ENCODE peak calls at places on chromosomes 5 and 9, in ten cellular contexts. P is stomach; H is natural killer cell; Z is midbrain; U is hypothalamus; M is kidney glomerular epithelial cell; K is activated CD8-positive, alpha-beta T cell treated with anti-CD3 and anti-CD28 coated beads for 36 hours; N is NCI-H1092; O is cardiac fibroblast; I is stimulated activated CD4-positive, alpha-beta T cell treated with anti-CD3 and anti-CD28 coated beads, Interleukin-2, amount 100 ng/mL, for 4 hours. F is an unnamed sample.

GRCh38 chr5:53403758-53404157 is 76.7 kb upstream of the FST start:
- DNase-seq in P (no peak), H (no peak), Z (no peak), U (no peak), M (no peak), K (no peak), N (no peak), O (no peak), I (no peak), F (no peak)

GRCh38 chr5:168477060-168477459 is 9.2 kb upstream of the RARS1 start:
- DNase-seq in P (no peak), H (no peak), Z (no peak), U (no peak), M (no peak), K (no peak), N (no peak), O (peak), I (no peak), F (no peak)

GRCh38 chr5:34042302-34042701 is 711 bp downstream of the C1QTNF3 start:
- DNase-seq in P (no peak), H (no peak), Z (peak), U (peak), M (peak), K (no peak), N (no peak), O (no peak), I (no peak), F (peak)

GRCh38 chr9:98372077-98372812 is 116.8 kb upstream of the TBC1D2 start:
- DNase-seq in P (peak), H (no peak), Z (peak), U (peak), M (no peak), K (no peak), N (no peak), O (no peak), I (no peak), F (no peak)

GRCh38 chr5:71653119-71653518 is 66.0 kb upstream of the CARTPT start:
- DNase-seq in P (no peak), H (no peak), Z (no peak), U (no peak), M (peak), K (no peak), N (no peak), O (no peak), I (no peak), F (peak)

GRCh38 chr5:36689225-36689624 is 82.8 kb downstream of the SLC1A3 start:
- DNase-seq in P (no peak), H (no peak), Z (no peak), U (no peak), M (no peak), K (peak), N (no peak), O (peak), I (no peak), F (peak)

GRCh38 chr9:131096490-131097258 is at the start of gene AIF1L:
- DNase-seq in P (peak), H (no peak), Z (peak), U (peak), M (no peak), K (peak), N (no peak), O (no peak), I (peak), F (peak)

GRCh38 chr9:35960029-35960655 is 2.2 kb upstream of the OR2S2 start:
- DNase-seq in P (no peak), H (no peak), Z (no peak), U (no peak), M (no peak), K (no peak), N (no peak), O (peak), I (no peak), F (peak)

GRCh38 chr9:93829271-93830223 is 125.6 kb downstream of the BARX1 start:
- DNase-seq in P (no peak), H (no peak), Z (no peak), U (no peak), M (no peak), K (no peak), N (no peak), O (no peak), I (no peak), F (no peak)

GRCh38 chr5:104170906-104171305 is 608.3 kb upstream of the NUDT12 start:
- DNase-seq in P (no peak), H (no peak), Z (no peak), U (no peak), M (no peak), K (no peak), N (no peak), O (peak), I (no peak), F (no peak)

GRCh38 chr9:33449715-33450114 is 2.3 kb upstream of the AQP3 start:
- DNase-seq in P (no peak), H (no peak), Z (no peak), U (no peak), M (no peak), K (no peak), N (no peak), O (no peak), I (no peak), F (no peak)

GRCh38 chr9:85178486-85178885 is 509.0 kb downstream of the NTRK2 start:
- DNase-seq in P (no peak), H (no peak), Z (no peak), U (no peak), M (peak), K (no peak), N (peak), O (no peak), I (no peak), F (peak)

GRCh38 chr9:6302417-6302816 is 25.8 kb upstream of the TPD52L3 start:
- DNase-seq in P (no peak), H (no peak), Z (no peak), U (no peak), M (no peak), K (no peak), N (no peak), O (peak), I (no peak), F (peak)

GRCh38 chr9:136533775-136534157 is 12.1 kb downstream of the NOTCH1 start:
- DNase-seq in P (peak), H (peak), Z (no peak), U (no peak), M (no peak), K (peak), N (no peak), O (no peak), I (peak), F (no peak)

GRCh38 chr9:122307036-122307435 is 42.4 kb downstream of the MRRF start:
- DNase-seq in P (no peak), H (no peak), Z (no peak), U (no peak), M (no peak), K (no peak), N (no peak), O (no peak), I (no peak), F (peak)

GRCh38 chr5:27130587-27130986 is 92.2 kb upstream of the CDH9 start:
- DNase-seq in P (no peak), H (no peak), Z (no peak), U (no peak), M (peak), K (no peak), N (no peak), O (peak), I (no peak), F (peak)

GRCh38 chr9:518540-518939 is 303.9 kb downstream of the DOCK8 start:
- DNase-seq in P (no peak), H (no peak), Z (no peak), U (no peak), M (no peak), K (no peak), N (no peak), O (no peak), I (no peak), F (no peak)

GRCh38 chr9:33661186-33661585 is 134.2 kb upstream of the PRSS3 start:
- DNase-seq in P (no peak), H (no peak), Z (no peak), U (no peak), M (no peak), K (no peak), N (no peak), O (no peak), I (no peak), F (no peak)

GRCh38 chr9:106816524-106816923 is 46.4 kb upstream of the ZNF462 start:
- DNase-seq in P (no peak), H (no peak), Z (no peak), U (no peak), M (no peak), K (no peak), N (no peak), O (no peak), I (no peak), F (no peak)

GRCh38 chr5:74285876-74286275 is 354.7 kb downstream of the ENC1 start:
- DNase-seq in P (no peak), H (no peak), Z (no peak), U (no peak), M (no peak), K (no peak), N (no peak), O (no peak), I (no peak), F (no peak)

GRCh38 chr5:110376281-110376916 is 350.1 kb downstream of the TMEM232 start:
- DNase-seq in P (no peak), H (no peak), Z (no peak), U (no peak), M (no peak), K (no peak), N (no peak), O (peak), I (no peak), F (no peak)

GRCh38 chr5:119274767-119275130 is 81.1 kb upstream of the TNFAIP8 start:
- DNase-seq in P (no peak), H (no peak), Z (no peak), U (no peak), M (peak), K (no peak), N (no peak), O (peak), I (no peak), F (peak)

GRCh38 chr5:1401681-1402096 is 43.6 kb downstream of the SLC6A3 start:
- DNase-seq in P (no peak), H (no peak), Z (no peak), U (no peak), M (no peak), K (no peak), N (no peak), O (no peak), I (no peak), F (peak)

GRCh38 chr5:177371120-177371537 is 13.1 kb upstream of the SLC34A1 start:
- DNase-seq in P (no peak), H (no peak), Z (no peak), U (no peak), M (no peak), K (no peak), N (no peak), O (no peak), I (no peak), F (no peak)

GRCh38 chr5:68884893-68885292 is 208.9 kb upstream of the SLC30A5 start:
- DNase-seq in P (no peak), H (no peak), Z (peak), U (peak), M (peak), K (no peak), N (no peak), O (peak), I (no peak), F (peak)

GRCh38 chr5:1257841-1258240 is 32.7 kb downstream of the SLC6A18 start:
- DNase-seq in P (peak), H (no peak), Z (no peak), U (no peak), M (no peak), K (no peak), N (no peak), O (no peak), I (no peak), F (no peak)

GRCh38 chr5:114305402-114306207 is 56.3 kb upstream of the KCNN2 start:
- DNase-seq in P (no peak), H (no peak), Z (no peak), U (no peak), M (peak), K (no peak), N (no peak), O (peak), I (no peak), F (peak)

GRCh38 chr5:99083197-99083596 is 154.4 kb upstream of the CHD1 start:
- DNase-seq in P (no peak), H (no peak), Z (no peak), U (no peak), M (no peak), K (no peak), N (no peak), O (no peak), I (no peak), F (no peak)

GRCh38 chr5:157113007-157113406 is 4.2 kb upstream of the HAVCR2 start:
- DNase-seq in P (no peak), H (no peak), Z (no peak), U (no peak), M (no peak), K (peak), N (no peak), O (no peak), I (no peak), F (no peak)

GRCh38 chr9:79592736-79593493 is 21.1 kb downstream of the TLE4 start:
- DNase-seq in P (no peak), H (no peak), Z (no peak), U (no peak), M (no peak), K (peak), N (no peak), O (peak), I (no peak), F (no peak)

GRCh38 chr5:7802855-7803254 is 48.1 kb downstream of the CFAP90 start:
- DNase-seq in P (no peak), H (no peak), Z (no peak), U (no peak), M (no peak), K (no peak), N (no peak), O (peak), I (no peak), F (no peak)

GRCh38 chr5:116441223-116441622 is 133.4 kb downstream of the SEMA6A start:
- DNase-seq in P (no peak), H (no peak), Z (no peak), U (no peak), M (no peak), K (no peak), N (peak), O (no peak), I (no peak), F (no peak)

GRCh38 chr9:115202960-115203751 is 85.2 kb upstream of the TNC start:
- DNase-seq in P (no peak), H (no peak), Z (no peak), U (no peak), M (no peak), K (no peak), N (no peak), O (peak), I (no peak), F (peak)

GRCh38 chr5:166712447-166712846 is 1579.0 kb upstream of the WWC1 start:
- DNase-seq in P (no peak), H (no peak), Z (no peak), U (no peak), M (no peak), K (no peak), N (no peak), O (no peak), I (no peak), F (no peak)

GRCh38 chr9:116661037-116661954 is 25.8 kb upstream of the TRIM32 start:
- DNase-seq in P (peak), H (no peak), Z (peak), U (peak), M (peak), K (peak), N (peak), O (peak), I (no peak), F (peak)

GRCh38 chr9:113463418-113464285 is at the start of gene RGS3:
- DNase-seq in P (peak), H (no peak), Z (peak), U (no peak), M (peak), K (no peak), N (peak), O (no peak), I (no peak), F (peak)

GRCh38 chr5:1913578-1913977 is 30.9 kb upstream of the IRX4 start:
- DNase-seq in P (no peak), H (no peak), Z (no peak), U (no peak), M (no peak), K (no peak), N (no peak), O (no peak), I (no peak), F (no peak)

GRCh38 chr9:84187090-84187489 is 153.5 kb downstream of the SLC28A3 start:
- DNase-seq in P (no peak), H (no peak), Z (no peak), U (no peak), M (no peak), K (no peak), N (no peak), O (no peak), I (no peak), F (no peak)